ENCODE peak calls at places on chromosomes 5 and 9, in six cellular contexts. C, A, T, R, O and Z are unnamed samples.

GRCh38 chr5:143636951-143637528 is 174.9 kb upstream of the HMHB1 start:
- DNase-seq in T (no peak), O (no peak), A (no peak), R (no peak), C (no peak), Z (no peak)

GRCh38 chr9:86600291-86600690 is 246.1 kb upstream of the TUT7 start:
- DNase-seq in R (no peak), T (no peak), O (no peak), A (no peak), C (no peak), Z (no peak)

GRCh38 chr5:96976-97640 is 5.1 kb downstream of the PLEKHG4B start:
- DNase-seq in A (no peak), R (no peak), T (no peak), O (no peak), C (no peak), Z (no peak)

GRCh38 chr9:127930298-127931091 is at the start of gene PIP5KL1:
- DNase-seq in R (peak), O (peak), C (peak), T (peak), A (no peak), Z (no peak)

GRCh38 chr9:129610473-129611301 is 10.2 kb downstream of the C9orf50 start:
- DNase-seq in O (peak), T (peak), A (no peak), R (peak), C (peak), Z (no peak)

GRCh38 chr9:127568971-127569818 is 42.9 kb upstream of the STXBP1 start:
- DNase-seq in A (no peak), O (no peak), R (peak), C (peak), T (peak), Z (no peak)

GRCh38 chr5:81003987-81004386 is 43.8 kb downstream of the RASGRF2 start:
- DNase-seq in O (no peak), T (no peak), R (no peak), A (no peak), C (no peak), Z (no peak)

GRCh38 chr5:102961671-102962070 is 158.3 kb downstream of the GIN1 start:
- DNase-seq in T (no peak), O (no peak), R (no peak), A (no peak), C (no peak), Z (no peak)

GRCh38 chr9:15274425-15274824 is 32.6 kb downstream of the TTC39B start:
- DNase-seq in R (no peak), A (no peak), O (no peak), T (no peak), C (no peak), Z (no peak)

GRCh38 chr9:93003552-93004407 is 54.7 kb upstream of the SUSD3 start:
- DNase-seq in R (peak), O (no peak), T (peak), A (no peak), C (peak), Z (no peak)

GRCh38 chr9:119412399-119412798 is 43.2 kb upstream of the BRINP1 start:
- DNase-seq in T (no peak), O (no peak), C (no peak), R (peak), A (no peak), Z (no peak)

GRCh38 chr5:134240421-134240962 is 14.6 kb upstream of the PPP2CA start:
- DNase-seq in A (no peak), R (peak), T (no peak), O (no peak), C (no peak), Z (no peak)

GRCh38 chr5:125274211-125274610 is 527.8 kb upstream of the ZNF608 start:
- DNase-seq in T (no peak), A (no peak), C (no peak), R (no peak), O (no peak), Z (no peak)

GRCh38 chr9:123537809-123538208 is 181.8 kb downstream of the CRB2 start:
- DNase-seq in O (no peak), T (no peak), A (no peak), C (no peak), R (no peak), Z (no peak)

GRCh38 chr5:89313804-89314588 is 431.0 kb upstream of the MEF2C start:
- DNase-seq in A (no peak), C (peak), O (no peak), R (no peak), T (no peak), Z (no peak)

GRCh38 chr9:14670718-14671117 is 22.5 kb downstream of the ZDHHC21 start:
- DNase-seq in R (no peak), O (no peak), A (no peak), T (no peak), C (peak), Z (no peak)

GRCh38 chr9:117744856-117745389 is 40.7 kb downstream of the TLR4 start:
- DNase-seq in C (no peak), O (no peak), R (peak), A (no peak), T (no peak), Z (no peak)